ENCODE peak calls at places on chromosomes 11 and 22, in four cellular contexts. N is GM12878, P is HL-60, K is K562. X is an unnamed sample.

GRCh38 chr11:77411717-77412441 is 62.0 kb downstream of the PAK1 start:
- DNase-seq in N (peak), P (peak), K (peak), X (peak)

GRCh38 chr22:20569059-20570058 is 61.9 kb downstream of the MED15 start:
- DNase-seq in N (peak), P (peak), K (no peak), X (no peak)

GRCh38 chr11:1260023-1260501 is 37.2 kb downstream of the MUC5B start:
- DNase-seq in N (no peak), P (no peak), K (peak), X (peak)

GRCh38 chr11:78961938-78962701 is 387.5 kb upstream of the NARS2 start:
- DNase-seq in N (no peak), P (no peak), K (peak), X (peak)

GRCh38 chr11:36510567-36511020 is 522 bp upstream of the TRAF6 start:
- DNase-seq in N (no peak), P (no peak), K (no peak), X (no peak)

GRCh38 chr11:11416502-11416901 is 63.5 kb upstream of the CSNK2A3 start:
- DNase-seq in N (no peak), P (peak), K (no peak), X (no peak)

GRCh38 chr22:25966448-25966913 is 202.8 kb upstream of the SEZ6L start:
- DNase-seq in N (peak), P (no peak), K (no peak), X (no peak)

GRCh38 chr22:39178206-39179111 is 26.0 kb upstream of the CBX7 start:
- DNase-seq in N (no peak), P (no peak), K (no peak), X (no peak)

GRCh38 chr11:11409224-11409623 is 56.2 kb upstream of the CSNK2A3 start:
- DNase-seq in N (no peak), P (no peak), K (no peak), X (no peak)

GRCh38 chr11:119759324-119759723 is 30.3 kb upstream of the NECTIN1 start:
- DNase-seq in N (no peak), P (no peak), K (peak), X (no peak)

GRCh38 chr11:3126207-3126865 is 38.8 kb downstream of the OSBPL5 start:
- DNase-seq in N (no peak), P (no peak), K (no peak), X (no peak)

GRCh38 chr11:10606536-10607208 is 38.2 kb upstream of the LYVE1 start:
- DNase-seq in N (peak), P (peak), K (no peak), X (no peak)

GRCh38 chr22:49571326-49571725 is 256.3 kb downstream of the BRD1 start:
- DNase-seq in N (no peak), P (no peak), K (no peak), X (no peak)

GRCh38 chr11:111435046-111435698 is 56.1 kb upstream of the POU2AF1 start:
- DNase-seq in N (no peak), P (no peak), K (no peak), X (no peak)

GRCh38 chr11:27328602-27329001 is 34.4 kb downstream of the CCDC34 start:
- DNase-seq in N (no peak), P (no peak), K (no peak), X (no peak)

GRCh38 chr11:128716661-128717210 is 22.9 kb downstream of the FLI1 start:
- DNase-seq in N (no peak), P (no peak), K (no peak), X (no peak)

GRCh38 chr11:7592706-7593105 is 78.9 kb downstream of the PPFIBP2 start:
- DNase-seq in N (no peak), P (peak), K (no peak), X (no peak)

GRCh38 chr11:125025968-125026367 is 37.1 kb upstream of the SLC37A2 start:
- DNase-seq in N (no peak), P (no peak), K (no peak), X (no peak)

DNA sequence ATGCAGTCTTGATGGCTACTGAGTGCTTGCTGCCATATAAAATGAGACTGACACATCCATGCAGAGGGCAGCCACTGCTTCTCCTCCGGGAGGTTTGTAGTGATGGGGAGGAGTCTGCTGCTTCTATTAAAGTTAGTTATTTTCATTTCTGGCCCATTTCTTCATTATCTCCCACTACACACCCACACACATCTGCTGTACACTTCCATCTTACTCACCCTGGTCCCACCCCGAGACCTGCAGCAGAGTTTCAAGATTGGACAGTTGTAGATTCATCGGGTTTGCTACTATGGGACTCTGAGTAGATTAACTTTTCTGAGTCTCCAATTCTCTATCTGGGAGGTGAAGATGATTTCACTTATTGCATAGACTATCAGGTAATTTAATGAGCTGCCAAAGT is 176.2 kb upstream of the SNX19 start:
- DNase-seq in N (no peak), P (no peak), K (no peak), X (no peak)
- TF ChIP-seq SPI1 in N (no peak), P (no peak), K (no peak), X (no peak)

DNA sequence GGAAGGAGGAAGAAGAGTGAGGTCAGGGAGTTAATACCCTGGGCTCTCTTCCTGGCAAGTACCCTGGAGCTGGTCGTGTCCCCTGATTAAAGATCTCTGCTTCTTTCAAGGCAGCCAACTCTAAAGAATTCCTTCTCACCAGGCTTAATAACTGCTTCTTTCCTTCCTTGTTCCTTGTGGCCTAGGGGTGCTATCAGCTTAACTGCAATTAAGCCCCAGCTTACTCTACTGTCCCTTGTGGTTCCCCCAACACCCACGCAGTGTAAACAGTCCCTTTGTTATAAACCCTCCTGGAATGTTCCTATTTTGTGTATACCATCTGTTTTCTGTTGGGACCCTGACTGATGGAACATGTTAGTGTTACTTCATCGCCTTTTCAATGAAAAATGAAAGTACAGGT is 126.4 kb upstream of the KIRREL3 start:
- DNase-seq in N (no peak), P (no peak), K (no peak), X (no peak)
- TF ChIP-seq SPI1 in N (no peak), P (no peak), K (no peak), X (no peak)

DNA sequence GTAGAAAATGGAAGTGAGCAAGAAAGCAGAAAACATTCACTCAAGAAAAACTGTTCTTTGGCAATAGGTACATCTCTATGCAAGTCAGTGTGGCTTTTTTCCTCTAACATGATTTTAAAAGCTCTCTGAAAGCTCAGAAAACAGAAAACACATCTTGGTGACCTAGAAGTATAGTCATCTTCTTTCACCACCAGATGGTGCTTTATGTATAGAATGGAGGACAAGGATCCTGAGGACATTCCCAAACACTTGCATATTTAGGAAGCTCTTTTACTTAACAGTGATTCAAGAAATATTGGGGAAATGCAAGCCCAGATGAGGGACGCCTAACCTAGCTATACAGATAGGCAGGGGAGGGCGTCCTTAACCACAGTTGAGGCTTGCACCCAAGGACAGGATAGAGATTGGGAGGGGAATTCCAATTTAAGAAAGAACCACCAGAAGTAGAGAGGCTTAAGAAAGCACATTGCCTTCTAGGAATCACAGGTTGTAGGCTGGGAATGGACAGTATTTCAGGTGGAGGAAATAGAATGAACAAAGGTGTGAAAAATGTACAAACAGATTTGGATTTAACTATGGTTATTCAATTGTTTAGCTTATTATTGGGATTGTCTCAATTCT is 13.8 kb upstream of the CCDC81 start:
- DNase-seq in N (no peak), P (no peak), K (no peak), X (no peak)
- TF ChIP-seq SPI1 in N (no peak), P (no peak), K (no peak), X (no peak)

DNA sequence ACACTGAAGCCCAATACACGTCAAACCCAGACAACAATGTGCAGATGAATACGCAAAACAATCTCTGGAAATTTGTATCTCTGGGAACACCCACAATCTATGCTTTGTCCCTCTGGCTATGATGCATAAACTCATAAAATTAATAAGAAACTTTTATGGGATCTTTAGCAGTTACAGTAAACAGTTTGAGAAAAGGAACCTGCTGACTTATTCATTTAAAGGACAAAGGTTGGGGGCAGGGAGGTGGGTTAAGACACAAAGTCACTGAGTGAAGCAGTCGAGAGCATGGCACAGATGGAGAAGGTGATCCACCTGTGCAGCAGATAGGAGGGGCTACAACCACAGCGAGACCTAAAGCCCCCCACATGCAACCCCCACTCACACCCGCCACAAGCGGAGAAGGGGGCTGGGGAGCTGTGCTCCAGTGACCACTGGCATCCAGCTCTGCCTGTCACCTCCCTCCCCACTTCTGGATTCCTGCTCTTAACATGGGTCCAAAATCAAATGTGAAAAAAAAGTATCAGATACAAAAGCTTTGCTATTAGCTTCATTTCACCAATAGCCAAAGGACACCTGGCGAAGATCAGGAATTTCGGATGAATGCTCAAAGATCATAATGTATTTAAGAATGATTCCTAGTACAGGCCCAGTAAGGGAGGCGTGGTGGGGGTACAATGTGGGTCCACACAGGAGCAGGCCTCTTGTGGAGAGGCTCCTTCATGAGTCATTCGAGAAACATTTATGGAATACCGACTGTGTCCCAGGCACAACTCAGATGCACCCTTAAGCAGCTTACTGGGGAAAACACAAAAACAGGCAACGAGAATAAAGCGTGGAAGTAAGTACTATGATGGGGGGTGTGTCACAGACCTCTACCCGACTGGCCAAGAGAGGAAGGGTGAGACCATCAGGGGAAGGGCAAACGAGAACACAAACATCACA is 44.8 kb downstream of the SMCO4 start:
- DNase-seq in N (no peak), P (no peak), K (no peak), X (no peak)
- TF ChIP-seq SPI1 in N (no peak), P (no peak), K (no peak), X (no peak)

GRCh38 chr11:96154802-96155520 is 188.0 kb downstream of the MAML2 start:
- DNase-seq in N (no peak), P (no peak), K (no peak), X (no peak)
- TF ChIP-seq SPI1 in N (no peak), P (no peak), K (no peak), X (no peak)

DNA sequence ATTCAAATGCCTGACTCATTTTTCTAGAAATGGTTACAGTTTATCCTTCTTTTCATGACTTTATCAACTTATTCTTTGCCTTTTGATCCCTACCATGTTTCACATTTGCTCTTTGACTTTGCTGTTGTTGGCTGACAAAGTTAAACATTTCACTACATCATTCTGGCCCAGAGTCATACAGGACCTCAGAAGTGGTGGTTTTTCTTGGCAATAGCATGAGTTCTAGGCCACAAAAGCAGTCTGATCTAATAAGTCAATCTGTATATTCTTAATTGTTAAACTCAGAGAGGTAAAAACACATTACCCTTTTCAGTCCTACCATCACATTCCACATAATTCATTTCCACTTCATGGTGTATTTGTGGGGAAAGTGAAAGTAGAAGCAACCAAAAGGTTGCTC is 763.2 kb upstream of the TENM4 start:
- DNase-seq in N (no peak), P (no peak), K (no peak), X (no peak)
- TF ChIP-seq SPI1 in N (no peak), P (no peak), K (no peak), X (no peak)

GRCh38 chr22:19058713-19059451 is 63.3 kb downstream of the DGCR2 start:
- DNase-seq in N (no peak), P (no peak), K (no peak), X (no peak)
- TF ChIP-seq SPI1 in N (no peak), P (no peak), K (no peak), X (no peak)

DNA sequence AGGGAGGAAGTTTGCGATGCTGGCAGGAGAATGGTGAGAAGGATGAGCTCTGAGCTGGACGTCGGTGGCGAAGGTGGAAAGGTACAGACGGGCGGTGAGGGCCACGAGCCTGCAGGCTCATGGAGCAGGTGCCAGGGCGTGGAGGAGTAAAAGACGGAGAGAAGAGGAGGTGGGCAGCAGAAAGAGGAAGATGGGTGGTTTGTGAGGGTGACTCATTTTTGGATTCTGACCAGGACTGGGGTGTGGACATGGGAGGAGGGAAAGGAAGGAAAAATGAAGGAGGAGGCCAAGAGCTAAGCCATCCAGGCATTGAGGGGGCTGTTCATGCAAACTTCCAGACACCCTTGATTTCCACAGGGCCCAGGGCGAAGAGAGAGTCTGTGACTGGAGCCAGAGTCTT is 3.5 kb downstream of the ZDHHC24 start:
- DNase-seq in N (no peak), P (no peak), K (no peak), X (no peak)
- TF ChIP-seq SPI1 in N (no peak), P (no peak), K (no peak), X (no peak)

GRCh38 chr11:74593463-74593862 is 1.1 kb downstream of the POLD3 start:
- DNase-seq in N (no peak), P (no peak), K (no peak), X (no peak)

GRCh38 chr11:74592063-74592440 is 330 bp upstream of the POLD3 start:
- DNase-seq in N (no peak), P (no peak), K (no peak), X (no peak)

DNA sequence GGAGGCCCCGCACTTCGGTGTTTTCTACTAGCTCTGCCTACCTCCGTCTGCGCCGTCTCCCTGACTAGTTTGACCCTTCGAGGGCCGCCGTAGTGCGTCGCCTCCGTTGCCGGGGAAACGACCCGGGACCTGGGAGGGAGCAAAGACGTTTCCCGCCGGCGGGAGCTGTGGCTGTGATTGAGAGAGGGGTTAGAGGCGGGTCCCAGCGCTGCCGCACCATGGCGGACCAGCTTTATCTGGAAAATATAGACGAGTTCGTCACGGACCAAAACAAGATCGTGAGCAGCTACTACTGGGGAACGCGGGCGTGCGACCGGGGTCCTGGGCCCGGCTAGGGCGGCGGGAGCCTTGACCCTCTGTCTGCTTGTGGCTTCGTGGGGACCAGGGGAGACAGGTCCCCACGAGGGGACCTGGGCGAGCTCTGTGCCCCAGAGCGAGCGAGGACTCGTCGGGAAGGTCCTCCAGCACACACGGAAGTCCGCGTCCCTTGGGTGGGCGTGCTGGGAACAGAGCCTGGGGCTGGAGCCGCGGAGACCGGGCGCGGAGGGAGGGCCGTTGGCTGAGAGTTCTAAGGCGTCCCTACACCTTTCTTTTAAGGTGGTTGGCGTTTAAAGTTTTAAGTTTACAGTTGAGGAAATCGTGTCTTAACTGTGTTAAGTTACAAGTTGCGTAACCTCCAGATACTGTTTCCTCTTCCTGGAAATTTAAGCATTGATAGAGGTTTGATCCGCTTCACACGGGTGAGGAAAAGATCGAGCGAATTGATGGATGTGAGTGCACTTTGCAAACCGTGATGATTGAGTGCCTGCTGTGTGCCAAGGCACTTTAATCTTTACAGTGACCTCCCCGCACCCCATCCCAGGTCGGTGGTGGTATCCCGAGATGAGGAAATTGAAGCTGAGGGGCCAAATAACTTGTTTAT is at the start of gene POLD3:
- DNase-seq in N (peak), P (peak), K (peak), X (peak)
- TF ChIP-seq SPI1 in N (no peak), P (no peak), K (no peak), X (no peak)

DNA sequence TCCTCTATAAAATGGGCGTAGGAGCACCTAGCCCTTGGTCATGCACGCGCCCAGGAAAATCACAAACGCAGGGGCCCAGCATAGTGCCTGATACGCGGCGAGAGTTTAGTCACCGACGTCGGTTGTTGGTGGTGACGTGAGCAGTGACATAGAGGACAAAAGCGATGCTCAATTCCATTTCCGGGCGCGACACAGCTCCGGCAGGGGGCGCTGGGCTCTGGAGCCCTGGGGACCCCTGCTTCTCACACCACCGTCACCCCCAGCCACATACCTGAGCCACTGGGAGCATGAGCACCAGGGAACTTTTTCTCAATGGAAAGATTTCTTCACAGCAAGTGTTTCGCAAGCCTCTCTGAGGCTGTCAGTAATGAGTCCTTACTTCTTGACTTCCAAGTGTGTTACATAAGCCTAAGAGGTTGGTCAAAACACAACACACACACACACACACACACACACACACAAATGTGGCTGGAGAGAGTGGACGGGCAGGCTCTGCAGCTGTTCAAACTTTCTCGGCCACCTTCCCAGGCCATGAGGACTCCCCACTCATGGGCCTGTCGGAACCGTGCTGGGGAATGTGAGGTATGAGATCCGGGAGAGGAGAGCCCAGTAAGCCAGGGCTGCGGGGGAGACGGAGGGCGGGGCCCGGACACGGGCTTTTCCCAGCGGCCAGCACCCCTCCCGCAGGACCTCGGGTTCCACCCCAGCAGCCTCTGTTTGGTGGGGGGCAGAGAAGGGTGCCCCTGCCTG is 36.9 kb upstream of the LINC01488 start:
- DNase-seq in N (no peak), P (peak), K (peak), X (no peak)
- TF ChIP-seq SPI1 in N (no peak), P (no peak), K (no peak), X (no peak)